ENCODE peak calls at places on chromosome 18, in six cellular contexts. C is NCI-H460; Q is activated CD4-positive, alpha-beta T cell treated with anti-CD3 and anti-CD28 coated beads for 24 hours; Z is NCI-H446; U is OCI-LY7; S is germinal center. W is an unnamed sample.

GRCh38 chr18:24060644-24061043 is 46.1 kb downstream of the TTC39C start:
- DNase-seq in Q (no peak), S (no peak), Z (no peak), C (no peak), U (no peak), W (no peak)

GRCh38 chr18:21433436-21433835 is 167.1 kb downstream of the ESCO1 start:
- DNase-seq in C (no peak), Z (no peak), S (no peak), Q (no peak), U (no peak), W (no peak)

GRCh38 chr18:34809697-34810096 is 99.6 kb downstream of the DTNA start:
- DNase-seq in U (no peak), S (no peak), Z (peak), Q (no peak), C (peak), W (peak)

GRCh38 chr18:73688851-73689659 is 458.6 kb downstream of the FBXO15 start:
- DNase-seq in Z (no peak), Q (no peak), C (peak), U (peak), S (no peak), W (peak)

GRCh38 chr18:69664399-69664798 is 263.7 kb downstream of the DOK6 start:
- DNase-seq in Z (no peak), U (no peak), C (no peak), Q (no peak), S (no peak), W (no peak)

GRCh38 chr18:60247103-60247502 is 125.5 kb downstream of the MC4R start:
- DNase-seq in C (no peak), Q (no peak), S (no peak), U (peak), Z (no peak), W (peak)

GRCh38 chr18:76390452-76391035 is 104.5 kb downstream of the ZNF516 start:
- DNase-seq in U (no peak), S (no peak), Q (no peak), C (no peak), Z (no peak), W (no peak)

GRCh38 chr18:58335821-58336220 is 291.8 kb downstream of the NEDD4L start:
- DNase-seq in C (no peak), S (no peak), Z (no peak), U (no peak), Q (no peak), W (no peak)

GRCh38 chr18:75844102-75844604 is 416.6 kb upstream of the SMIM21 start:
- DNase-seq in Q (no peak), U (no peak), Z (no peak), S (no peak), C (no peak), W (no peak)

GRCh38 chr18:50231621-50232020 is 34.7 kb downstream of the CFAP53 start:
- DNase-seq in U (no peak), S (no peak), Q (no peak), Z (no peak), C (no peak), W (no peak)

GRCh38 chr18:44789704-44790103 is 109.0 kb downstream of the SETBP1 start:
- DNase-seq in Z (no peak), U (no peak), C (no peak), S (no peak), Q (no peak), W (no peak)

GRCh38 chr18:59695551-59695950 is 1.7 kb downstream of the CCBE1 start:
- DNase-seq in S (no peak), Z (no peak), U (no peak), C (no peak), Q (no peak), W (no peak)

GRCh38 chr18:61127714-61128485 is 205.3 kb upstream of the CDH20 start:
- DNase-seq in Q (no peak), S (no peak), C (no peak), U (no peak), Z (no peak), W (no peak)

GRCh38 chr18:48791636-48792105 is 159.1 kb downstream of the SMAD7 start:
- DNase-seq in U (no peak), Q (no peak), C (no peak), Z (no peak), S (no peak), W (no peak)

GRCh38 chr18:48031011-48031480 is 100.6 kb upstream of the SMAD2 start:
- DNase-seq in U (peak), C (peak), Z (peak), S (no peak), Q (no peak), W (peak)

GRCh38 chr18:58556333-58557012 is 72.4 kb downstream of the ALPK2 start:
- DNase-seq in S (no peak), U (no peak), Z (no peak), Q (no peak), C (no peak), W (no peak)

GRCh38 chr18:34694611-34695165 is 15.4 kb upstream of the DTNA start:
- DNase-seq in S (no peak), C (no peak), Q (no peak), Z (no peak), U (no peak), W (no peak)

GRCh38 chr18:79877163-79878091 is 74.0 kb downstream of the SLC66A2 start:
- DNase-seq in Z (no peak), S (no peak), U (no peak), Q (no peak), C (no peak), W (no peak)

GRCh38 chr18:78792094-78792493 is 187.5 kb upstream of the SALL3 start:
- DNase-seq in U (no peak), Z (no peak), C (no peak), S (no peak), Q (no peak), W (no peak)

GRCh38 chr18:154151-154550 is 4.2 kb upstream of the USP14 start:
- DNase-seq in U (no peak), Z (no peak), S (no peak), C (no peak), Q (no peak), W (no peak)

GRCh38 chr18:47679864-47680263 is 250.6 kb downstream of the SMAD2 start:
- DNase-seq in C (no peak), Z (no peak), Q (no peak), U (no peak), S (no peak), W (no peak)

GRCh38 chr18:58785171-58785805 is 79.4 kb upstream of the ZNF532 start:
- DNase-seq in Q (no peak), U (no peak), S (no peak), C (no peak), Z (no peak), W (no peak)

GRCh38 chr18:33558529-33558928 is 19.5 kb upstream of the ASXL3 start:
- DNase-seq in C (no peak), U (no peak), Q (no peak), Z (no peak), S (no peak), W (no peak)

GRCh38 chr18:48639772-48640432 is 101.1 kb downstream of the CTIF start:
- DNase-seq in C (no peak), U (no peak), Q (no peak), S (no peak), Z (no peak), W (peak)

GRCh38 chr18:10131036-10131774 is 217.4 kb downstream of the VAPA start:
- DNase-seq in Q (no peak), U (no peak), S (no peak), Z (no peak), C (no peak), W (no peak)

GRCh38 chr18:5415665-5416064 is 120.1 kb upstream of the ZBTB14 start:
- DNase-seq in S (no peak), U (no peak), Q (no peak), C (no peak), Z (no peak), W (no peak)

GRCh38 chr18:5110288-5110687 is 86.8 kb downstream of the AKAIN1 start:
- DNase-seq in U (no peak), Z (no peak), Q (no peak), S (no peak), C (no peak), W (no peak)

GRCh38 chr18:58578835-58579560 is 49.9 kb downstream of the ALPK2 start:
- DNase-seq in U (no peak), C (peak), S (no peak), Q (no peak), Z (no peak), W (no peak)

GRCh38 chr18:24056506-24056905 is 42.0 kb downstream of the TTC39C start:
- DNase-seq in S (no peak), C (no peak), U (no peak), Q (no peak), Z (no peak), W (no peak)